ENCODE peak calls at places on chromosomes 6 and 20, in eight cellular contexts. P, B, Y, H, E, Z, F and R are unnamed samples.

GRCh38 chr6:88165087-88165876 is 865 bp downstream of the CNR1 start:
- DNase-seq in P (no peak), B (no peak), Y (no peak), H (no peak), E (no peak), Z (no peak), F (no peak), R (no peak)

GRCh38 chr6:104050455-104050854 is 809.3 kb downstream of the HACE1 start:
- DNase-seq in P (no peak), B (no peak), Y (no peak), H (no peak), E (no peak), Z (no peak), F (no peak), R (no peak)

GRCh38 chr6:113558966-113559365 is 298.2 kb upstream of the MARCKS start:
- DNase-seq in P (peak), B (no peak), Y (no peak), H (no peak), E (no peak), Z (no peak), F (no peak), R (peak)

GRCh38 chr6:115643762-115644161 is 416.9 kb downstream of the FRK start:
- DNase-seq in P (peak), B (no peak), Y (no peak), H (no peak), E (no peak), Z (no peak), F (no peak), R (peak)

GRCh38 chr6:105793132-105793531 is 293.0 kb upstream of the PRDM1 start:
- DNase-seq in P (no peak), B (no peak), Y (no peak), H (no peak), E (no peak), Z (no peak), F (peak), R (peak)

GRCh38 chr20:61328906-61329558 is 77.0 kb downstream of the CDH4 start:
- DNase-seq in P (no peak), B (no peak), Y (no peak), H (peak), E (no peak), Z (no peak), F (no peak), R (no peak)

GRCh38 chr6:37624121-37624520 is 73.6 kb downstream of the MDGA1 start:
- DNase-seq in P (no peak), B (no peak), Y (no peak), H (no peak), E (peak), Z (no peak), F (no peak), R (no peak)

GRCh38 chr20:63873477-63873971 is 8.5 kb downstream of the TPD52L2 start:
- DNase-seq in P (peak), B (no peak), Y (no peak), H (no peak), E (no peak), Z (no peak), F (no peak), R (no peak)

GRCh38 chr6:137697267-137697938 is 169.7 kb upstream of the TNFAIP3 start:
- DNase-seq in P (peak), B (no peak), Y (no peak), H (peak), E (no peak), Z (peak), F (no peak), R (peak)

GRCh38 chr20:47678536-47678935 is 106.7 kb downstream of the SULF2 start:
- DNase-seq in P (no peak), B (no peak), Y (no peak), H (no peak), E (no peak), Z (no peak), F (no peak), R (no peak)

GRCh38 chr6:21396313-21396712 is 197.2 kb upstream of the SOX4 start:
- DNase-seq in P (peak), B (no peak), Y (no peak), H (no peak), E (no peak), Z (no peak), F (no peak), R (no peak)

GRCh38 chr20:57596998-57597939 is 23.0 kb downstream of the ZBP1 start:
- DNase-seq in P (peak), B (peak), Y (peak), H (peak), E (no peak), Z (peak), F (peak), R (peak)

GRCh38 chr6:7532232-7532631 is 9.2 kb upstream of the DSP start:
- DNase-seq in P (no peak), B (no peak), Y (peak), H (no peak), E (no peak), Z (no peak), F (no peak), R (peak)